ENCODE peak calls at places on chromosomes 11 and 22, in four cellular contexts. T, S, M and O are unnamed samples.

GRCh38 chr11:86955111-86955673 is at the start of gene FZD4:
- DNase-seq in T (peak; percentile 48), S (peak; percentile 76), M (peak; percentile 98), O (no peak)

GRCh38 chr11:2436521-2437031 is 7.7 kb downstream of the TRPM5 start:
- DNase-seq in T (no peak), S (no peak), M (no peak), O (no peak)

GRCh38 chr11:27926981-27927481 is 180.9 kb downstream of the KIF18A start:
- DNase-seq in T (no peak), S (no peak), M (no peak), O (no peak)

GRCh38 chr11:64339754-64340408 is at the start of gene CCDC88B:
- DNase-seq in T (no peak), S (no peak), M (no peak), O (no peak)

GRCh38 chr11:103832762-103833161 is 203.7 kb upstream of the DDI1 start:
- DNase-seq in T (no peak), S (no peak), M (no peak), O (no peak)

GRCh38 chr22:21975273-21975672 is 7.3 kb downstream of the TOP3B start:
- DNase-seq in T (no peak), S (no peak), M (no peak), O (no peak)

GRCh38 chr11:83709434-83709833 is 423.3 kb upstream of the CCDC90B start:
- DNase-seq in T (no peak), S (no peak), M (no peak), O (no peak)

GRCh38 chr11:316031-316701 is 2.3 kb downstream of the IFITM1 start:
- DNase-seq in T (no peak), S (no peak), M (peak; percentile 46), O (no peak)

GRCh38 chr22:41480397-41480735 is 11.4 kb downstream of the ACO2 start:
- DNase-seq in T (no peak), S (no peak), M (no peak), O (no peak)

GRCh38 chr22:44363214-44363979 is 50.6 kb upstream of the SHISAL1 start:
- DNase-seq in T (no peak), S (peak; percentile 14), M (no peak), O (no peak)

GRCh38 chr11:1194977-1195689 is 27.7 kb upstream of the MUC5B start:
- DNase-seq in T (no peak), S (no peak), M (no peak), O (no peak)

GRCh38 chr11:128956401-128957203 is 13.9 kb upstream of the TP53AIP1 start:
- DNase-seq in T (peak; percentile 73), S (peak; percentile 74), M (peak; percentile 50), O (peak; percentile 74)

DNA sequence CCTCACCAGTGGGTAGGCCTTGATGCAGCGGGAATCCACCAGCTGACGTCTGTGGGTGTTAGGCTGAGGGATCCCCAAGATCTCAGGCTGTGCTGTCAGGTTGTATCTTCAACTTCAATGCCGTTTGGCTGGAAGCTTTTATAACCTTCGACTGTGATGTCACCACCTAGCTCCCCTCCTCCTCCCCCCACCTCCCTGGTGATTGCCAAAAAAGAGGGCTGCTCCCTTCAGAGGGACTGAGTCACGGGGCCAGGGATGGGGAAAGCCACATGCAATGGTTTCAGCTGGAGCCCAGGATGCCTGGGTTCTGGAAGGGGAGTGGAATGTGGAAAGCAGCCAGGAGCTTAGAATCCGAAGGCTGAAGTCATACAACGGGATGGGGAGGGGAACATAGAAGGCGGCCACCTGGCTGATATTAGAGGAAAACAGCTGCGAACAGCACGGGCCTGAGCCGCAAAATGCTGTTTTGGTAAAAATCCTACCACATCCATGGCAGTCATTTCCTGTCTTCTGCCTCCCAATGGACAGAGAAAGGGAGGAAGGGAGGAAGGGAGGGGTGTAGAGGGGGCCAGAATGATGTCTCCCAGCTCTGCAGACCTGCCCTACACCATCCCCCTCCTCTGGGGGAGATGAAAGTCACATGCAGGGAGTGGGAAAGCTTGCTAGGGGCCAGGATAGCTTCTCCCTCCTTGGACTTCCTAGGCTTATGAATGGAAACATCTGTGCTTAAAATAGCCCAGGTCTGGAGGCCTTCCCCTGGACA is at the start of gene LRRN4CL:
- DNase-seq in T (no peak), S (no peak), M (no peak), O (no peak)
- TF ChIP-seq CTCF in T (no peak), S (no peak), M (no peak), O (no peak)

DNA sequence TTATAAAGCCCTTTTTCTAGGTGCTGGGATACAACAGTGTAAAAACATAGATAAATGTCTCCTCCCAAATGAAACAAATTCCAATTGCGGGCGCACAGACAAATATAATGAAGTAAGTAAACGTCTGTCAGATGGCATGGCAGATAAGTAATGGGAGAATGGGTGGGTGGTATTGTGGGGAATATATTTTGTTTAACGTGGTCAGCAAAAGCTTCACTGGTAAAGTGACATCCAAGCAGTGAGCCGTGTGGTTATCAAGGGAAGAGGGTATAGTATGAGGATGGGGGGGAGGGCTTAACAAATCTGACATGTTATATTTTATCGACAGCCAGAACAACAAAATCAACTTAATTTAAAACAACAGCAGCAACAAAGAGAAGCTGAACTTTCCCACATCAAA is 1.2 kb downstream of the SVIP start:
- DNase-seq in T (no peak), S (no peak), M (no peak), O (no peak)
- H3K4me3 ChIP-seq in T (peak overlapping the region; percentile 73), S (peak overlapping the region; percentile 78), M (peak overlapping the region; percentile 80), O (peak overlapping the region; percentile 82)

GRCh38 chr11:15942126-15942525 is 414.2 kb downstream of the SOX6 start:
- DNase-seq in T (no peak), S (no peak), M (no peak), O (no peak)

GRCh38 chr11:15938983-15939382 is 417.4 kb downstream of the SOX6 start:
- DNase-seq in T (no peak), S (no peak), M (no peak), O (no peak)

GRCh38 chr11:15940462-15941205 is 415.7 kb downstream of the SOX6 start:
- DNase-seq in T (no peak), S (no peak), M (no peak), O (no peak)

GRCh38 chr11:15942936-15943335 is 413.4 kb downstream of the SOX6 start:
- DNase-seq in T (no peak), S (no peak), M (no peak), O (no peak)

DNA sequence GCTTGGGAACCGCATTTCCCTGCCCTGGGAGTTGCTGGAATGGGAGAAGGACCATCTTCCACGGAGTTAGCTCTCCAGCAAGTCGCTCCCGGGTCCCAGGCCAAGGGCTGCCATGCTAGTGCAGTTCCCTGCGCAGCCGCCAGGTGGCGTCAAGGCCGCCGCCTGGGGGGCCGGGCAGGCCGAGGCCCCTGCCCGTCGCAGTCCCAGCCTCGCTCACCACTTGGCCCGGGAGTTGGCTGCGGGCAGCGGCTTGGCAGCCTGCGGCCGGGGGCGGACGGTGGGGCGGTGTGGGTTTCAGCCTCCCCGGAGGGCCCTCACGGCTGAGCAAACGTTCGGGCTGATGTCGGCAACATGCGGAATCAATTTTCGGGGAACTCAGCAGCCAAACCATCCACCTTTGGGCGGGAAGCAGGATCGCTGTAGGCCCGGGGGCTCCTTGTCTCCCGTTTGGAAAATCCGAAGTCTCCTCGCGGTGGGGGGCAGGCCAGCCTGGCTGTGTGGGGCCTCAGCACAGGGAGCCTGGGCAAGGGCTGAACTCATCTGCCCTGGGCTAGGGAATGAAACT is 415.1 kb downstream of the SOX6 start:
- DNase-seq in T (no peak), S (no peak), M (peak; percentile 96), O (peak; percentile 13)
- TF ChIP-seq TCF7L2 in T (no peak), S (no peak), M (no peak), O (no peak)

GRCh38 chr11:72102946-72103753 is at the start of gene LAMTOR1:
- DNase-seq in T (peak; percentile 98), S (peak; percentile 97), M (peak; percentile 96), O (peak; percentile 97)

GRCh38 chr11:72102162-72102561 is 935 bp downstream of the LAMTOR1 start:
- DNase-seq in T (no peak), S (no peak), M (no peak), O (no peak)

GRCh38 chr11:72102631-72102945 is 509 bp downstream of the LAMTOR1 start:
- DNase-seq in T (no peak), S (no peak), M (no peak), O (no peak)

GRCh38 chr11:72105888-72106287 is at the start of gene TOMT:
- DNase-seq in T (no peak), S (no peak), M (no peak), O (no peak)

GRCh38 chr11:72103754-72104167 is 664 bp upstream of the LAMTOR1 start:
- DNase-seq in T (no peak), S (no peak), M (no peak), O (no peak)
- TF ChIP-seq CTCF in T (no peak), S (no peak), M (no peak), O (no peak)